ENCODE peak calls at places on chromosomes 1 and 21, in eight cellular contexts. J is nucleus accumbens, E is HT-29, O is H54, Z is colonic mucosa, N is kidney, S is NCI-H2081, W is NCI-H446. A is an unnamed sample.

GRCh38 chr1:182357913-182358312 is 33.7 kb downstream of the GLUL start:
- DNase-seq in W (peak; percentile 73), J (no peak), O (no peak), Z (no peak), N (no peak), E (no peak), S (peak; percentile 18), A (no peak)

GRCh38 chr1:207070811-207071210 is 17.7 kb downstream of the PFKFB2 start:
- DNase-seq in W (no peak), E (no peak), Z (no peak), J (no peak), N (no peak), S (no peak), O (no peak), A (no peak)

GRCh38 chr1:117653732-117654484 is 48.1 kb downstream of the TENT5C start:
- DNase-seq in J (no peak), Z (no peak), O (no peak), E (no peak), W (no peak), S (no peak), N (no peak), A (no peak)

GRCh38 chr1:157274698-157275534 is 136.7 kb upstream of the ETV3 start:
- DNase-seq in J (no peak), Z (no peak), O (no peak), S (no peak), W (no peak), N (no peak), E (no peak), A (peak; percentile 6)

GRCh38 chr1:3641816-3642215 is 8.1 kb downstream of the WRAP73 start:
- DNase-seq in O (no peak), W (no peak), E (no peak), S (no peak), N (peak; percentile 15), Z (no peak), J (no peak), A (no peak)

GRCh38 chr1:148315081-148315811 is 163.2 kb upstream of the NBPF11 start:
- DNase-seq in E (no peak), S (no peak), O (peak; percentile 23), Z (no peak), J (no peak), W (no peak), N (no peak), A (no peak)

GRCh38 chr21:31335957-31336738 is 7.9 kb downstream of the TIAM1 start:
- DNase-seq in S (no peak), N (no peak), O (peak; percentile 80), Z (no peak), E (no peak), J (peak; percentile 37), W (peak; percentile 57), A (no peak)

GRCh38 chr1:241518447-241519307 is 878 bp downstream of the FH start:
- DNase-seq in O (no peak), Z (peak; percentile 27), W (no peak), N (no peak), S (peak; percentile 36), E (peak; percentile 64), J (no peak), A (peak; percentile 16)

GRCh38 chr1:177017453-177017852 is 147.1 kb downstream of the ASTN1 start:
- DNase-seq in J (no peak), Z (no peak), W (no peak), S (no peak), O (no peak), E (no peak), N (no peak), A (no peak)